ENCODE peak calls at places on chromosomes 1 and 21, in ten cellular contexts. R is thoracic aorta, E is mesenchymal stem cell, D is caudate nucleus, N is right atrium auricular region, F is substantia nigra, T is K562, C is OCI-LY7, U is coronary artery, O is fibroblast of lung. Z is an unnamed sample.

GRCh38 chr1:75338974-75339483 is 204.8 kb downstream of the LHX8 start:
- DNase-seq in R (no peak), E (peak; percentile 13), D (no peak), N (no peak), F (no peak), T (no peak), C (no peak), U (no peak), O (no peak), Z (no peak)

GRCh38 chr1:37497832-37498231 is 16.7 kb downstream of the MEAF6 start:
- DNase-seq in R (no peak), E (no peak), D (no peak), N (no peak), F (no peak), T (no peak), C (no peak), U (no peak), O (no peak), Z (no peak)

GRCh38 chr1:165773324-165773965 is 4.8 kb upstream of the TMCO1 start:
- DNase-seq in R (no peak), E (peak; percentile 67), D (no peak), N (no peak), F (no peak), T (no peak), C (no peak), U (no peak), O (peak; percentile 59), Z (no peak)

GRCh38 chr1:145736191-145736590 is 16.9 kb downstream of the CD160 start:
- DNase-seq in R (no peak), E (no peak), D (no peak), N (no peak), F (no peak), T (no peak), C (no peak), U (no peak), O (no peak), Z (no peak)

GRCh38 chr1:18760156-18760555 is 99.3 kb downstream of the TAS1R2 start:
- DNase-seq in R (no peak), E (no peak), D (no peak), N (no peak), F (no peak), T (no peak), C (no peak), U (no peak), O (no peak), Z (no peak)

GRCh38 chr1:180228648-180229482 is 1.2 kb upstream of the LHX4 start:
- DNase-seq in R (no peak), E (peak; percentile 30), D (no peak), N (no peak), F (no peak), T (peak; percentile 61), C (no peak), U (no peak), O (no peak), Z (no peak)

GRCh38 chr1:113950908-113951307 is 21.8 kb downstream of the HIPK1 start:
- DNase-seq in R (no peak), E (no peak), D (no peak), N (no peak), F (no peak), T (no peak), C (no peak), U (no peak), O (no peak), Z (no peak)

GRCh38 chr1:58041621-58042020 is 504.9 kb downstream of the OMA1 start:
- DNase-seq in R (no peak), E (no peak), D (no peak), N (no peak), F (no peak), T (no peak), C (no peak), U (no peak), O (no peak), Z (no peak)

GRCh38 chr1:9028921-9029715 is 2.9 kb upstream of the SLC2A7 start:
- DNase-seq in R (no peak), E (peak; percentile 60), D (peak; percentile 42), N (no peak), F (no peak), T (no peak), C (no peak), U (no peak), O (peak; percentile 81), Z (no peak)

GRCh38 chr21:43362928-43363314 is 64.0 kb downstream of the SIK1 start:
- DNase-seq in R (no peak), E (no peak), D (no peak), N (no peak), F (no peak), T (no peak), C (peak; percentile 25), U (no peak), O (no peak), Z (no peak)

GRCh38 chr1:51768971-51769601 is 109.4 kb downstream of the NRDC start:
- DNase-seq in R (no peak), E (peak; percentile 72), D (peak; percentile 24), N (no peak), F (no peak), T (peak; percentile 62), C (peak; percentile 73), U (no peak), O (peak; percentile 85), Z (no peak)

GRCh38 chr1:186244825-186245224 is 130.2 kb downstream of the TPR start:
- DNase-seq in R (no peak), E (no peak), D (no peak), N (no peak), F (no peak), T (no peak), C (peak; percentile 29), U (no peak), O (no peak), Z (no peak)

DNA sequence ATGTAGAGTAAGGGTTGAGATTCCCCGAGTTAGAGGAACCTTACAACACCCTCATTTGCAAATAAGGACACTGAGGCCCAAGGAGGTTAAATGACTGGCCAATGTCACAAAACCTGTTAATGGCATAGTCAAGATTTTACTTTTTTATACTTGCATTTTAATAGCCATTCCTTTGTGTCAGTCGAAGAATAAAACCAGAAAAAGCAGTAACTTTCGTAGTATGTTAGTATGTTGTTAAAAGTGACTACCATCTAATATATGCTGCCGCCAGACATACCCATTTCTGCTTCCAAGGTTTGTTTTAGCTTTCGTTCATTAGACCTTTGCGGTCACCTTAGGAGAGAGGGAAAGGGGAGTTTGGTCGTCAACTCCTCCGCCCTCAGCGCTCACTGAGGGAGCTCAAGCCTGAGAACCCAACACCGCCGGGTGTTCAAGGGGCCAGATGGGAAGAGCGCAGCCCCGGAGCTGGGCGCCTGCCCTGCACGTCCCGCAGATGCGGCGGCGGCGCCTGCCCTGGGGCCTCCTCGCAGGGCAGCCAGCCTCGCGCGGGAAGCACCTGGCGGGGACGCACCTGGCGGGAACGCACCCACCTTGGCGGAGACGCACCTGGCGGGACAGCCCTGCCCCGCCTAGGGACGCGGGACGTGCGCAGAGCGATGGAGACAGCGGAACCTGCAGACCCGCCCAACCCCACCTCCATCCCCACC is 466 bp downstream of the VPS26C start:
- DNase-seq in R (no peak), E (peak; percentile 60), D (no peak), N (peak; percentile 58), F (no peak), T (no peak), C (peak; percentile 79), U (no peak), O (peak; percentile 32), Z (peak; percentile 30)
- H3K27ac ChIP-seq in R (peak overlapping the region; percentile 98), E (peak overlapping the region; percentile 61), D (peak overlapping the region; percentile 96), N (peak overlapping the region; percentile 98), F (peak overlapping the region; percentile 95), T (peak overlapping the region; percentile 99), C (peak overlapping the region; percentile 90), U (peak overlapping the region; percentile 98), O (peak overlapping the region; percentile 99), Z (peak overlapping the region; percentile 99)

GRCh38 chr1:1432566-1432950 is 2.9 kb upstream of the VWA1 start:
- DNase-seq in R (no peak), E (no peak), D (no peak), N (no peak), F (no peak), T (no peak), C (no peak), U (no peak), O (no peak), Z (no peak)
- H3K27ac ChIP-seq in R (peak overlapping the region; percentile 26), E (no peak overlapping the region), D (peak overlapping the region; percentile 97), N (peak overlapping the region; percentile 87), F (peak overlapping the region; percentile 98), T (peak overlapping the region; percentile 57), C (no peak overlapping the region), U (peak overlapping the region; percentile 82), O (no peak overlapping the region), Z (peak overlapping the region; percentile 96)

DNA sequence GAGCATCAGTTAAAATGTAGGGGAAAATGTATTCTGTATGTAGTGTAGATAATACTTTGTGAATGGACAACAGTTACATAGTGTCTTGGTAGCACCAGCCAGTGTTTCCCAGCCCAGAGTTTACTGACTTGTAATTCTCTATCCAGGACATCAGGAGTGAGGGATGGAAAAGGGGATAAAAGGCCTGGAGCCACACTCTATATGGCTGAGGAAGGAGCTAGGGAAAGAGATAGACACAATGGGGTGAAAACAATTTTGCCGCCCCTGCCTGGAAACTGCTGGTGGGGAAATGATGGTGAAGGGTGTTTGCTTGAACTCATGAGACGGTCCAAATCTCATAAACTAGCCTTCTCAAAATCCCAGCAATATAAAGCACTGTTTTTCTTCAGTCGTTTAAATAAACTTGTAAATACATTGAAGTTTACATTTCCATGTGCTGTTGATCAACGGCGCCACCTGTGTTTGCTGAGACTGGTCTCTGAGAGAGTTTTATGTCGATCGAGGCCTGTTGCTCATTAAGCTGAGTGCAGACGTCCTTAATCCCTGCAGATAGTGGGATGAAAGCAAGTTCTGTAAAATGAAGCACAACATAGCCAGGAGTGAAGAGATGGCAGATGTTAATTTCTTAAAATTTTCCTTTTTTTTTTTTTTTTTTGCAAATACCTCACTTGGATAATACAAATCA is 27.9 kb upstream of the AGO1 start:
- DNase-seq in R (no peak), E (no peak), D (no peak), N (no peak), F (no peak), T (no peak), C (peak; percentile 7), U (no peak), O (no peak), Z (no peak)
- H3K27ac ChIP-seq in R (no peak overlapping the region), E (no peak overlapping the region), D (no peak overlapping the region), N (no peak overlapping the region), F (no peak overlapping the region), T (no peak overlapping the region), C (no peak overlapping the region), U (no peak overlapping the region), O (no peak overlapping the region), Z (no peak overlapping the region)

GRCh38 chr21:33949516-33950424 is 34.2 kb upstream of the ATP5PO start:
- DNase-seq in R (no peak), E (no peak), D (no peak), N (no peak), F (no peak), T (no peak), C (no peak), U (no peak), O (no peak), Z (no peak)

GRCh38 chr21:33950425-33951079 is 34.9 kb upstream of the ATP5PO start:
- DNase-seq in R (no peak), E (no peak), D (no peak), N (no peak), F (no peak), T (no peak), C (no peak), U (no peak), O (no peak), Z (no peak)

GRCh38 chr21:33948951-33949444 is 33.4 kb upstream of the ATP5PO start:
- DNase-seq in R (no peak), E (no peak), D (no peak), N (no peak), F (no peak), T (no peak), C (no peak), U (no peak), O (no peak), Z (no peak)

GRCh38 chr21:33954395-33954794 is 38.8 kb upstream of the ATP5PO start:
- DNase-seq in R (no peak), E (no peak), D (no peak), N (no peak), F (no peak), T (no peak), C (no peak), U (no peak), O (no peak), Z (no peak)

GRCh38 chr21:33951276-33952178 is 35.9 kb upstream of the ATP5PO start:
- DNase-seq in R (no peak), E (peak; percentile 76), D (no peak), N (no peak), F (no peak), T (no peak), C (peak; percentile 18), U (no peak), O (no peak), Z (no peak)
- H3K27ac ChIP-seq in R (no peak overlapping the region), E (peak overlapping the region; percentile 85), D (no peak overlapping the region), N (no peak overlapping the region), F (no peak overlapping the region), T (peak overlapping the region; percentile 2), C (no peak overlapping the region), U (no peak overlapping the region), O (peak overlapping the region; percentile 13), Z (no peak overlapping the region)

Z was measured in dorsolateral prefrontal cortex.